ENCODE peak calls at places on chromosomes 13 and 19, in nine cellular contexts. M is breast epithelium, A is AG10803, X is LNCaP clone FGC, F is neural progenitor cell, Q is GM12864, L is tibial artery, Y is lower leg skin, U is brain microvascular endothelial cell. P is an unnamed sample.

GRCh38 chr19:40685016-40685526 is 5.4 kb downstream of the NUMBL start:
- DNase-seq in M (no peak), A (no peak), X (no peak), F (no peak), Q (no peak), L (no peak), Y (no peak), U (no peak), P (no peak)

GRCh38 chr13:36848228-36848982 is 29.4 kb downstream of the RFXAP start:
- DNase-seq in M (no peak), A (no peak), X (no peak), F (peak), Q (no peak), L (no peak), Y (no peak), U (peak), P (no peak)

GRCh38 chr13:98480915-98481510 is 95.9 kb downstream of the STK24 start:
- DNase-seq in M (no peak), A (peak), X (no peak), F (no peak), Q (peak), L (no peak), Y (no peak), U (peak), P (no peak)

GRCh38 chr19:58409010-58409790 is 751 bp downstream of the ZNF584 start:
- DNase-seq in M (no peak), A (no peak), X (no peak), F (peak), Q (no peak), L (no peak), Y (no peak), U (no peak), P (no peak)

GRCh38 chr13:103299079-103299478 is 232.9 kb upstream of the SLC10A2 start:
- DNase-seq in M (no peak), A (no peak), X (no peak), F (peak), Q (no peak), L (no peak), Y (no peak), U (no peak), P (no peak)

GRCh38 chr19:48969276-48970138 is 4.4 kb downstream of the FTL start:
- DNase-seq in M (no peak), A (no peak), X (no peak), F (no peak), Q (no peak), L (no peak), Y (no peak), U (no peak), P (no peak)

GRCh38 chr19:48874309-48875135 is 2.3 kb downstream of the PPP1R15A start:
- DNase-seq in M (no peak), A (peak), X (no peak), F (peak), Q (no peak), L (no peak), Y (no peak), U (peak), P (no peak)

GRCh38 chr13:113398963-113399754 is 35.2 kb upstream of the GRTP1 start:
- DNase-seq in M (no peak), A (peak), X (no peak), F (peak), Q (no peak), L (no peak), Y (no peak), U (peak), P (no peak)

GRCh38 chr13:110516500-110516899 is 45.0 kb downstream of the RAB20 start:
- DNase-seq in M (no peak), A (no peak), X (no peak), F (no peak), Q (no peak), L (no peak), Y (no peak), U (no peak), P (no peak)

GRCh38 chr13:22927008-22927393 is 253.8 kb upstream of the SGCG start:
- DNase-seq in M (no peak), A (no peak), X (no peak), F (no peak), Q (no peak), L (no peak), Y (no peak), U (no peak), P (no peak)

GRCh38 chr19:35613574-35613973 is 1.0 kb downstream of the HAUS5 start:
- DNase-seq in M (no peak), A (no peak), X (no peak), F (no peak), Q (no peak), L (no peak), Y (no peak), U (no peak), P (no peak)

GRCh38 chr19:16878181-16878965 is 10.4 kb upstream of the F2RL3 start:
- DNase-seq in M (no peak), A (no peak), X (no peak), F (no peak), Q (no peak), L (no peak), Y (no peak), U (no peak), P (no peak)

GRCh38 chr19:24166055-24166454 is 79.1 kb downstream of the ZNF254 start:
- DNase-seq in M (no peak), A (peak), X (no peak), F (no peak), Q (no peak), L (no peak), Y (no peak), U (peak), P (no peak)

GRCh38 chr13:99434258-99434788 is 66.9 kb upstream of the TM9SF2 start:
- DNase-seq in M (no peak), A (no peak), X (no peak), F (no peak), Q (peak), L (no peak), Y (no peak), U (no peak), P (no peak)

GRCh38 chr13:46679369-46680180 is 117.4 kb downstream of the ESD start:
- DNase-seq in M (no peak), A (peak), X (no peak), F (peak), Q (no peak), L (no peak), Y (no peak), U (peak), P (no peak)

GRCh38 chr13:99992912-99993311 is 11.3 kb downstream of the ZIC2 start:
- DNase-seq in M (no peak), A (no peak), X (no peak), F (no peak), Q (no peak), L (no peak), Y (no peak), U (no peak), P (no peak)

GRCh38 chr13:93466502-93467036 is 240.0 kb downstream of the GPC6 start:
- DNase-seq in M (no peak), A (no peak), X (no peak), F (no peak), Q (no peak), L (no peak), Y (no peak), U (no peak), P (no peak)

GRCh38 chr19:8526345-8527062 is 12.5 kb upstream of the ZNF414 start:
- DNase-seq in M (peak), A (peak), X (peak), F (peak), Q (no peak), L (peak), Y (peak), U (peak), P (peak)

GRCh38 chr13:52703482-52703881 is 36.1 kb downstream of the CNMD start:
- DNase-seq in M (no peak), A (no peak), X (no peak), F (no peak), Q (no peak), L (no peak), Y (no peak), U (no peak), P (no peak)

GRCh38 chr19:44499962-44500949 is at the start of gene ZNF180:
- DNase-seq in M (peak), A (peak), X (peak), F (peak), Q (peak), L (peak), Y (peak), U (peak), P (peak)

GRCh38 chr19:10805075-10805757 is 30.8 kb downstream of the TMED1 start:
- DNase-seq in M (no peak), A (no peak), X (no peak), F (no peak), Q (no peak), L (no peak), Y (no peak), U (no peak), P (no peak)

GRCh38 chr13:98429531-98429930 is 147.4 kb downstream of the STK24 start:
- DNase-seq in M (no peak), A (no peak), X (no peak), F (no peak), Q (no peak), L (no peak), Y (no peak), U (no peak), P (no peak)

GRCh38 chr13:95800455-95800854 is 123.5 kb downstream of the DNAJC3 start:
- DNase-seq in M (no peak), A (no peak), X (no peak), F (no peak), Q (no peak), L (no peak), Y (no peak), U (no peak), P (no peak)

GRCh38 chr19:38563475-38563874 is 54.3 kb downstream of the MAP4K1 start:
- DNase-seq in M (no peak), A (no peak), X (no peak), F (no peak), Q (no peak), L (no peak), Y (no peak), U (no peak), P (no peak)

GRCh38 chr19:1106841-1107654 is 3.3 kb downstream of the GPX4 start:
- DNase-seq in M (no peak), A (peak), X (peak), F (no peak), Q (no peak), L (no peak), Y (no peak), U (no peak), P (no peak)

GRCh38 chr13:28313579-28313978 is 175.2 kb downstream of the PAN3 start:
- DNase-seq in M (no peak), A (peak), X (no peak), F (peak), Q (no peak), L (no peak), Y (no peak), U (peak), P (no peak)

GRCh38 chr13:36163809-36164308 is 32.7 kb upstream of the DCLK1 start:
- DNase-seq in M (peak), A (peak), X (peak), F (no peak), Q (no peak), L (peak), Y (peak), U (peak), P (no peak)

GRCh38 chr13:65990684-65991083 is 1239.5 kb downstream of the PCDH9 start:
- DNase-seq in M (no peak), A (no peak), X (no peak), F (no peak), Q (no peak), L (no peak), Y (no peak), U (no peak), P (no peak)

GRCh38 chr19:2732157-2732725 is 7.6 kb downstream of the SLC39A3 start:
- DNase-seq in M (no peak), A (no peak), X (no peak), F (no peak), Q (no peak), L (no peak), Y (no peak), U (no peak), P (no peak)

GRCh38 chr19:39405930-39406655 is 554 bp upstream of the ZFP36 start:
- DNase-seq in M (peak), A (no peak), X (no peak), F (no peak), Q (no peak), L (peak), Y (no peak), U (no peak), P (no peak)

GRCh38 chr13:112690242-112690943 is 555 bp downstream of the ATP11A start:
- DNase-seq in M (no peak), A (peak), X (no peak), F (peak), Q (no peak), L (no peak), Y (no peak), U (no peak), P (peak)

DNA sequence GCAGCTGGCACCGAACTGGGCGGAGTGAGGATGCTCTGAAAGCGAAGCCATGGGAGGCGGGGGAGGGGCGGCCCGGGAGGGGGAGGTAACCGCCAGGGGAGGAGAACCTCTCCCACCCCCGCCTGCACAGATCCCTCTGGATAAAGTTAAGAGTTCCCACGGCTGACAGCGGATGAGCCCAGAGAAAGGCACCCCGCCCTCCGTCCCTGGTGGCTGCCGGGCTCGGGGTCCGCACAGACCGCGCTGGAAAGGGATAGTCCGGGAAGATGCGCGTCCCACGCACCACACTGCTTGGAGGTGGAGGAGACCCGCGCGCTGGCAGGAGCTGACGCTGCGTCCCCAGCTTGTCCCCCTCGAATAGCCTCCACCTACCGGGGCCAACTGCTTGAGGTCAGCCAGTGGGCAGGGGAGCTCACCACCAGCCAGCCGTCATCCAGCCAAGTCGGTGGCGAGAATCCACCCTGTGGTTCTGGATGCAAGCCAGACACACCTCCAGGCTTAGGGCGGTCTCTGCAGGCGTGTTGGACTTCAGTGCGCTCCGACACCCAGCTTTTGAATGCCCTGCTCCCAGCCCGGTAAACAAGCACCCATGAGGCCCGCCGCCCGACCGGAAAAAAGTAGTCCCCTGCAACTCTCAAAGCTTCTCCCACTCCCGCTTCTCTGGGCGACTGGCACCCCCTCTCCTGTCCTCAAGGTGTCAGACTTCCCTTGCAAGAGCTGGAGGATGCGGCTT is at the start of gene TRPC4:
- DNase-seq in M (no peak), A (peak), X (peak), F (peak), Q (no peak), L (peak), Y (no peak), U (peak), P (no peak)
- TF ChIP-seq CTCF in M (no peak), A (peak), X (peak), F (peak), Q (peak), L (peak), Y (no peak), U (peak), P (peak)

GRCh38 chr19:12794196-12794921 is 3.1 kb downstream of the JUNB start:
- DNase-seq in M (no peak), A (peak), X (no peak), F (no peak), Q (no peak), L (no peak), Y (no peak), U (no peak), P (no peak)

GRCh38 chr19:12794936-12795335 is 3.6 kb downstream of the JUNB start:
- DNase-seq in M (no peak), A (no peak), X (no peak), F (no peak), Q (no peak), L (no peak), Y (no peak), U (no peak), P (no peak)

GRCh38 chr19:12792853-12793289 is 1.6 kb downstream of the JUNB start:
- DNase-seq in M (no peak), A (no peak), X (no peak), F (no peak), Q (no peak), L (no peak), Y (no peak), U (no peak), P (no peak)

GRCh38 chr19:12792048-12792852 is 964 bp downstream of the JUNB start:
- DNase-seq in M (peak), A (peak), X (peak), F (peak), Q (no peak), L (no peak), Y (peak), U (no peak), P (no peak)

GRCh38 chr19:12793290-12794195 is 2.3 kb downstream of the JUNB start:
- DNase-seq in M (peak), A (peak), X (peak), F (peak), Q (no peak), L (peak), Y (peak), U (peak), P (peak)
- TF ChIP-seq CTCF in M (peak), A (peak), X (no peak), F (no peak), Q (no peak), L (peak), Y (no peak), U (no peak), P (no peak)

GRCh38 chr19:15288146-15288963 is 44.0 kb downstream of the BRD4 start:
- DNase-seq in M (no peak), A (peak), X (no peak), F (peak), Q (no peak), L (no peak), Y (no peak), U (no peak), P (no peak)
- TF ChIP-seq CTCF in M (no peak), A (peak), X (no peak), F (no peak), Q (no peak), L (no peak), Y (no peak), U (peak), P (no peak)

GRCh38 chr13:73286177-73286576 is 227.4 kb downstream of the KLF5 start:
- DNase-seq in M (no peak), A (no peak), X (no peak), F (no peak), Q (no peak), L (no peak), Y (no peak), U (no peak), P (no peak)
- TF ChIP-seq CTCF in M (no peak), A (no peak), X (peak), F (peak), Q (peak), L (no peak), Y (no peak), U (peak), P (no peak)

GRCh38 chr13:54185785-54186184 is 1157.2 kb downstream of the OLFM4 start:
- DNase-seq in M (no peak), A (no peak), X (no peak), F (peak), Q (no peak), L (no peak), Y (no peak), U (no peak), P (no peak)
- TF ChIP-seq CTCF in M (no peak), A (no peak), X (peak), F (peak), Q (no peak), L (no peak), Y (no peak), U (no peak), P (peak)

DNA sequence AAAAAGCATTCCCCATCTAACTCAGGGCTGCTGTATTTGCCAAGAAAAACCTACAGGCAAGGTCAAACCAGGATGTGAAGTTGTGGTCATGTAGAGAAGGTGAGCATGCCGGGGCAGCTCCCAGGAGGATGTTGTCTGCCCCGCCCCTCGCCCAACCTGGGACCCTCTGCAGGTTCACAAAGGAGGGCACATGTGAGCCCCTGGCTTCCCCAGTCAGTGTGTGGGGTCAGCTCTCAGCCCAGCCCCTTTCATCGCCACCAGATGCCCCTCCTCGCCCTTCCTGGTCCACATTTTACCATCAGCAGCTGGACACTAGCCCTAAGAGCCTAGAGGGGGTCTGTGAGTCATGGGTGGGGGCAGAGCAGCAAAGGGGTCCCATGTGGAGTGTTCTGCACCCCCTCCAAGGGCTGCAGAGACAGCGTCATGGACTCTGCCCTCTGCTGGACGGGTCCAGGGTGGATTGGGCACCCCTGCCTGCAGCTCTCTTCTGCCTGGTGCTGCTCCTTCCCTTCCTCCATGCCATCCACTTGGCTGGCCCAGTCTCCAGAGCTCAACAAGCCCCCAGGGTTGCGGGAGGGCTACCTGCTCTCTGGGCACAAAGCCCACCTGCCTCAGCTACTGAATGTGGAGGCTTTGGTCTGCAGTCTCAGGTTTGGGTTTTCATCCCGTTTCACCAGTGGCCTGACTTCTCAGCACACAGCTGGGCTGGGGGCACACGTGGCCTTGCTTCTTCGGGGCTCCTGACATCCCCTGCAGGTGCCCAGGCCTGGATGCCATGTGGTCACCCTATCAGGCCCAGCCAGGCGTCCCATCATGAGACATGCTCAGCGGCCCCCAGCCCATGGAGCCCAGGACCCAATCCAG is 3.7 kb downstream of the PLEKHF1 start:
- DNase-seq in M (no peak), A (no peak), X (no peak), F (no peak), Q (no peak), L (no peak), Y (no peak), U (no peak), P (no peak)
- TF ChIP-seq CTCF in M (no peak), A (peak), X (peak), F (peak), Q (peak), L (no peak), Y (no peak), U (peak), P (no peak)

DNA sequence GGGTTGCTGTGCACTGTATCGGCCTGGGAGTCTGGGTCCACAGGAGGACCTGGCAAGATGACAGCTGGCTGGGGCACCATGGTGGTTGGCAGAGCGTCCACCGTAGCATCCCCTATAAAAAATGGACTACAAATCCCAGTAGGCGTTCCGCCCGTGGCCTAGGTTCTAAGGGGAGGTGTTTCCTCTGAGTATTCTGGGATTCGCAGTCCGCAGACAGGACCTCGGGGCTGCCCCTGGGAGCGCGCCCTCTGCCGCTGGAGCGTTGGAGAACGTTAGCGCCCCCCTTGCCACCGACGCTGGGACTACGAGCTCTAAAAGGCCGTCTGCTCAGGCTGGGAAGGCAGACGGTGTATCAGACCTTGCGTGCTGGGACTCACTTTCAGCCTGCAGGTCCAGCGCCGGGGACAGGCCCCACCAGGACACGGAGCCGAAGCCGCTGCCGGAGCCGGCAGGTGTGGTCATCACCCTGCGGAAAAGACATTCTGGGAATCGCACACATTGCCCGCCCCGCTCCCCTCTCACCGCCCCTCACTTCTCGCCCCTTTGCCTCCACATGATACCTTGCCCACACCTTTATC is 372 bp downstream of the DNAAF3 start:
- DNase-seq in M (peak), A (peak), X (peak), F (peak), Q (no peak), L (no peak), Y (no peak), U (peak), P (no peak)
- TF ChIP-seq CTCF in M (no peak), A (peak), X (peak), F (peak), Q (peak), L (no peak), Y (no peak), U (peak), P (peak)

DNA sequence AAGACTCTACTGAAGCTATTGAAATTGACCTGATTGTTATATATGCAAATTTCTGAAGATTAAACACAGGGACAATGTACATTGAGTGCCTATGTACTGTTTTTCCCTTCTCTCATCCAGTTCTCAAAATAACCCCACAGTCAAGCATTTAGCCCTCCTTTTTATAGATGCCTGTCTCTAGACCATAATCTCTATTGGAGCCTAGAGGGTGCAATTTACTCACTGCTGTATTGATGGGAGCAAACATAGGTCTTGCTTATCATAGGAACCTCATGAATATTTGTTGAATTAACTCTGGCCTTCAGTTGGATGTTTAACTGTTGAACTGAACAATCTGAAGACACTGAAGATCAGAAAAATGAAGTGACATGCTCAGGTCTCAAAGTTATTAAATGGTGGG is 183.0 kb downstream of the RFC3 start:
- DNase-seq in M (no peak), A (no peak), X (no peak), F (no peak), Q (no peak), L (no peak), Y (no peak), U (no peak), P (no peak)
- TF ChIP-seq CTCF in M (no peak), A (no peak), X (no peak), F (no peak), Q (no peak), L (no peak), Y (no peak), U (no peak), P (no peak)